ENCODE peak calls at places on chromosome 17, in five cellular contexts. G is endothelial cell, F is nephron progenitor cell, P is neural progenitor cell, Q is Calu3. Z is an unnamed sample.

GRCh38 chr17:55846745-55847144 is 95.9 kb downstream of the PCTP start:
- DNase-seq in G (no peak), F (no peak), P (no peak), Q (no peak), Z (no peak)

GRCh38 chr17:58415371-58416055 is 1.8 kb downstream of the RNF43 start:
- DNase-seq in G (peak), F (peak), P (peak), Q (peak), Z (peak)

GRCh38 chr17:44005865-44006580 is 1.6 kb downstream of the NAGS start:
- DNase-seq in G (peak), F (peak), P (peak), Q (peak), Z (peak)

GRCh38 chr17:32277284-32277683 is 11.7 kb downstream of the RHBDL3 start:
- DNase-seq in G (peak), F (peak), P (peak), Q (no peak), Z (no peak)

GRCh38 chr17:2177235-2177811 is 122.4 kb downstream of the HIC1 start:
- DNase-seq in G (no peak), F (no peak), P (no peak), Q (no peak), Z (no peak)

GRCh38 chr17:17029938-17030337 is 12.3 kb upstream of the MPRIP start:
- DNase-seq in G (no peak), F (no peak), P (peak), Q (no peak), Z (no peak)

GRCh38 chr17:46002311-46002972 is 3.4 kb downstream of the STH start:
- DNase-seq in G (peak), F (peak), P (peak), Q (peak), Z (peak)

GRCh38 chr17:78375401-78376079 is 2.9 kb upstream of the PGS1 start:
- DNase-seq in G (no peak), F (no peak), P (no peak), Q (no peak), Z (no peak)

GRCh38 chr17:82520041-82520910 is 744 bp downstream of the FOXK2 start:
- DNase-seq in G (peak), F (peak), P (peak), Q (no peak), Z (peak)

GRCh38 chr17:63445571-63446217 is 412 bp downstream of the CYB561 start:
- DNase-seq in G (peak), F (peak), P (peak), Q (no peak), Z (peak)

GRCh38 chr17:72022328-72022727 is 98.5 kb upstream of the SOX9 start:
- DNase-seq in G (no peak), F (no peak), P (no peak), Q (no peak), Z (no peak)

GRCh38 chr17:29579866-29580771 is 9.3 kb downstream of the GIT1 start:
- DNase-seq in G (peak), F (peak), P (peak), Q (peak), Z (peak)

GRCh38 chr17:77527394-77527793 is 386.6 kb downstream of the SEC14L1 start:
- DNase-seq in G (no peak), F (no peak), P (no peak), Q (no peak), Z (no peak)

GRCh38 chr17:30005709-30006320 is 64.4 kb downstream of the EFCAB5 start:
- DNase-seq in G (no peak), F (no peak), P (no peak), Q (no peak), Z (no peak)

Z was measured in neural crest cell.